ENCODE peak calls at places on chromosomes 4 and X, in four cellular contexts. Q, O, S and B are unnamed samples.

GRCh38 chr4:39256436-39256835 is 74.1 kb downstream of the WDR19 start:
- DNase-seq in S (no peak), O (no peak), Q (no peak), B (no peak)

GRCh38 chr4:165079476-165079875 is 25.8 kb downstream of the TRIM75 start:
- DNase-seq in O (peak), S (no peak), Q (no peak), B (no peak)

GRCh38 chrX:12548746-12549145 is 242.5 kb upstream of the PRPS2 start:
- DNase-seq in O (peak), Q (peak), S (peak), B (no peak)

GRCh38 chr4:38815879-38816782 is 11.5 kb upstream of the TLR1 start:
- DNase-seq in Q (peak), S (no peak), O (no peak), B (no peak)

GRCh38 chr4:182105416-182105815 is 137.8 kb upstream of the TENM3 start:
- DNase-seq in Q (no peak), S (no peak), O (no peak), B (no peak)

GRCh38 chrX:130024127-130024526 is 41.7 kb downstream of the BCORL1 start:
- DNase-seq in S (peak), Q (peak), O (peak), B (peak)

GRCh38 chrX:120680090-120680489 is 50.2 kb upstream of the C1GALT1C1 start:
- DNase-seq in S (no peak), O (no peak), Q (no peak), B (no peak)

GRCh38 chr4:147879676-147880075 is 147.8 kb downstream of the ARHGAP10 start:
- DNase-seq in Q (no peak), S (no peak), O (no peak), B (no peak)

GRCh38 chr4:94939791-94940530 is 182.2 kb downstream of the BMPR1B start:
- DNase-seq in O (no peak), S (no peak), Q (no peak), B (no peak)

GRCh38 chr4:2932951-2933565 is 30.1 kb downstream of the NOP14 start:
- DNase-seq in O (no peak), S (no peak), Q (no peak), B (no peak)

GRCh38 chr4:72858328-72858727 is 211.2 kb downstream of the COX18 start:
- DNase-seq in Q (peak), O (peak), S (no peak), B (no peak)

GRCh38 chrX:7586126-7586525 is 256.8 kb upstream of the VCX start:
- DNase-seq in O (peak), Q (peak), S (no peak), B (no peak)

GRCh38 chrX:109934935-109935334 is 68.0 kb upstream of the TMEM164 start:
- DNase-seq in Q (no peak), S (no peak), O (no peak), B (no peak)

GRCh38 chr4:108044951-108045686 is 55.4 kb downstream of the HADH start:
- DNase-seq in S (no peak), Q (no peak), O (peak), B (no peak)

GRCh38 chr4:168717852-168718251 is 221.0 kb downstream of the PALLD start:
- DNase-seq in Q (no peak), O (no peak), S (no peak), B (no peak)

GRCh38 chr4:140252144-140252741 is 98.3 kb upstream of the MAML3 start:
- DNase-seq in Q (no peak), S (no peak), O (peak), B (no peak)

GRCh38 chrX:118523920-118524319 is 28.3 kb downstream of the DOCK11 start:
- DNase-seq in S (no peak), O (no peak), Q (no peak), B (no peak)

GRCh38 chrX:124232523-124233201 is 99.8 kb upstream of the TEX13D start:
- DNase-seq in S (no peak), O (no peak), Q (no peak), B (no peak)
- H3K4me2 ChIP-seq in S (no peak), O (no peak), Q (no peak), B (no peak)

DNA sequence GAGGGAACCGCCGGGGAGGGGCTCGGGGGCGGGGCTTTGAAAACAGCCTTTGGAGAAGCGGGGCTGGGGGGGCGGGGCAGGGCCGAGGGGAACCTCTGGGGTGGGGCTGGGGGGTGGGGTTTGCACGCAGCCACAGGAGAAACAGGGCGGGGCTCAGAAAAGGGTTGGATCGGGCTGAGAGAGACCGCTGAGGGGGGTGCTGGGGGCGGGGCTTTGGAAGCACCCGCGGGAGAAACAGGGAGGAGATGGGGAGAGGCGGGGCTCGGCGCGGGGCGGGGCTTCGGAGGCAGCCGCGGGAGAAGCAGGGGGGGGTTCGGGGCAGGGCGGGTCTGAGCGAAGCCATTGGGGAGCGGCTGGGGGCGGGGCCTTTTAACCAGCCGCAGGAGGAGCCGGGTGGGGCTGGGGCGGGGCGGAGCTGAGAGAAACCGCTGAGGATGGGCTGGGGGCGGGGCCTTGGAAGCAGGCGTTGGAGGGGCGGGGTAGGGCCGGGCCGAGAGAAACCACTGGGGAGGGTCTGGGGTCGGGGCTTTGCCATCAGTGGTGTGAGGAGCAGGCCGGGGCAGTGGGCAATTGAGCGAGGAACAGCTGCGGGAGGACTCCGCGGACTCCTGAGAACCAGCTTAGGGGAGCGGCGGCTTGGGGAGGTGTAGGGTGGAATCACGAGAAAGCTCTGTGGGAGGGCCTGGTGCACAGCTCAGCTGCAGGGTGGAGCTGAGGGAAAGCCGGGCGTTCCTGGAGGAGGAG is 1.2 kb upstream of the EOLA2 start:
- DNase-seq in O (peak), S (peak), Q (peak), B (peak)
- H3K4me2 ChIP-seq in O (peak), S (peak), Q (peak), B (peak)

GRCh38 chrX:31508338-31508737 is 436.5 kb upstream of the FTHL17 start:
- DNase-seq in S (no peak), Q (peak), O (peak), B (no peak)
- H3K4me2 ChIP-seq in S (no peak), Q (no peak), O (peak), B (no peak)

GRCh38 chrX:103517246-103517645 is 2.0 kb downstream of the RAB40A start:
- DNase-seq in Q (no peak), S (no peak), O (no peak), B (no peak)
- H3K4me2 ChIP-seq in Q (no peak), S (no peak), O (no peak), B (no peak)

DNA sequence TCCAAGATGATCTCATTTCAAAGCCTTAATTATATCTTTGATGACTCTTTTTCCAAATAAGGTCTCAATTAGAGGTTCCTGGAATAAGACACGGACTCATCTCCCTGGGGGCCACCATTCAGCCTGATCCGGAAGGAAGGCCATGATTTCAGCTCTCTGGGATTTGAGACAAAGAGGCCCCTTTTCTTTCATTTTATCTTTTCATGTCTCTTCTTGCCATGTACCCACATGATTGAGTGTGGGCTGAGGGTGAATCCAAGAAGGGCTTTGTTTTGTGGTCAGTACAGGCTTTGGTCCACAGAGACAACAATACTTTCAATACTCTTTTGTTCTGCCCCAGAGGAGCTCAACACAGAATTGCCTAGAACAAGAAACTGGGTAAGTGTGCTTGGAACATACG is 261.2 kb downstream of the TRIML1 start:
- DNase-seq in Q (no peak), O (no peak), S (no peak), B (no peak)
- H3K4me2 ChIP-seq in Q (no peak), O (no peak), S (no peak), B (no peak)

GRCh38 chrX:18389968-18390367 is 35.4 kb upstream of the CDKL5 start:
- DNase-seq in O (no peak), S (no peak), Q (no peak), B (no peak)
- H3K4me2 ChIP-seq in O (no peak), S (peak), Q (no peak), B (no peak)

GRCh38 chrX:50470103-50471031 is at the start of gene DGKK:
- DNase-seq in S (no peak), O (peak), Q (no peak), B (no peak)
- H3K4me2 ChIP-seq in S (no peak), O (peak), Q (peak), B (no peak)

DNA sequence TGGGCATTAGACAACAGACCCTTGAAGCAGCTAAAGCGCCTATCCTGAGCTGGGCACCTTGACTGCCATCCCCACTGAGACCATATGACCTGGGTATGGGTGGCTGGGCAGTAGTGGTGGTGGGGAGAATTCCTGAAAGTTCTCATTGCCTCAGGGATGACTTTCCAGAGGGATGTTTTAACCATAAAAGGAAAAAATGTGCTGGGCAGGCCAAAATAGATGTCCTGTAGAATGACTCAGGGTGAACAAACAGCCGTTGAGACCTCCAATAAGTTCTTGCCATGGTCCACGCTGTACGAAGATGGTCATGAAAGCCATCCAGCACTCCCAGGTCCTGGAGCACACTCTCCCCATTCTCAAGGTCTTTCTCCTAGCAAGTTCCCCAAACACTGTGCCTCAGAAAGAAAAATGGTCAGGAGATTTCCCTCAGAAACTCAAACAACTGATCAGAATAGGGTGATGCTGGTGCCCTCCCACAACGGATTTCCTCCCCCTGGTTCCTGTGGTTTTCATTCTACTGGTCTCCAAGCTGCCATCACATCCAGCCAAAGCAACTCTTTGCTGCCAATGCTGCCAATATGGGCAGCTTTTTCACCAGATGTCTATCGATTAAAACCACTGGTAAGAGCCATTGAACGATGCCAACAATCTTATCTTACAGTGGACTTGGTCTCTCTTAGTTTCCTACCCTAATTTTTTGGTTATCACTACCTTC is 11.2 kb downstream of the CDKN2AIP start:
- DNase-seq in Q (peak), O (no peak), S (no peak), B (no peak)
- H3K4me2 ChIP-seq in Q (no peak), O (no peak), S (no peak), B (no peak)

DNA sequence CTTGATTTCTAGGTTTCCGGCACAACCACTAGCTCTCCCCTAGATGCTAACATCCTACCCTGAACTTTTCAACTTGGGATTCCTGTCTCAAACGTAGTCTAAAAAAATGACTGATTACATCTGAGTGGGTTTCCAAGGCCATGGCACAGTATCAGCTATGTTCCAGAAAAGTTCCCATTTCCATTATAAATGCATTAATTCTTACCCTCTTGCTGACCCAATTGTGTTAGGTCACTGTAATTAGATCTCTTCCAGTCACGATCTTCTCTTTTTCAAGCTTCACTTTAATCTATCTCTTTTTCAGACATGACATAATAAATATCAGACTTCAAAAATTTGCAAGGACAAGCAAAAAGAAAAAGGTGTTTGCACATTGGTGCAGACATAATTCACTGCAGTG is 50.6 kb upstream of the PDE5A start:
- DNase-seq in Q (no peak), S (no peak), O (no peak), B (no peak)
- H3K4me2 ChIP-seq in Q (no peak), S (no peak), O (no peak), B (no peak)